ENCODE peak calls at places on chromosomes 16 and 17, in seven cellular contexts. O is PC-9, C is GM23248, Y is OCI-LY7, M is PC-3, N is MM.1S, K is SK-N-SH. D is an unnamed sample. For H3K9me2, the result is how much of the 10 kb centered on the place peaks cover.

GRCh38 chr16:11560701-11561439 is 25.8 kb downstream of the LITAF start:
- DNase-seq in C (no peak), Y (no peak), N (no peak), O (no peak), M (no peak), K (peak), D (peak)

GRCh38 chr17:73643846-73644144 is 450 bp downstream of the SDK2 start:
- DNase-seq in O (no peak), C (no peak), Y (no peak), M (no peak), K (peak), N (no peak), D (no peak)

GRCh38 chr17:33202796-33203195 is 90.3 kb downstream of the ASIC2 start:
- DNase-seq in C (no peak), O (no peak), M (no peak), Y (no peak), N (no peak), K (no peak), D (no peak)

GRCh38 chr17:32491371-32492280 is 4.8 kb downstream of the CDK5R1 start:
- DNase-seq in C (no peak), N (no peak), M (no peak), Y (no peak), O (no peak), K (peak), D (no peak)

GRCh38 chr17:43371227-43371821 is 27.5 kb upstream of the ARL4D start:
- DNase-seq in N (no peak), M (no peak), C (no peak), O (no peak), Y (no peak), K (no peak), D (no peak)

GRCh38 chr16:85690469-85691064 is 1.8 kb upstream of the GINS2 start:
- DNase-seq in C (no peak), K (peak), Y (no peak), M (no peak), O (no peak), N (no peak), D (no peak)

GRCh38 chr16:476039-476438 is 50.6 kb downstream of the RAB11FIP3 start:
- DNase-seq in Y (no peak), N (no peak), C (no peak), M (no peak), K (no peak), O (no peak), D (no peak)

GRCh38 chr16:2985457-2985856 is 5.2 kb upstream of the PKMYT1 start:
- DNase-seq in N (no peak), M (no peak), K (no peak), O (no peak), Y (no peak), C (no peak), D (no peak)

GRCh38 chr17:6353161-6353560 is 81.8 kb downstream of the AIPL1 start:
- DNase-seq in C (no peak), Y (no peak), N (no peak), M (no peak), K (no peak), O (no peak), D (no peak)

GRCh38 chr17:51371732-51372151 is 111.4 kb downstream of the UTP18 start:
- DNase-seq in N (peak), M (peak), Y (peak), O (peak), K (peak), C (peak), D (peak)

GRCh38 chr17:53527473-53527872 is 295.3 kb upstream of the KIF2B start:
- DNase-seq in O (no peak), C (no peak), K (no peak), N (no peak), Y (no peak), M (no peak), D (no peak)

GRCh38 chr16:22297114-22297870 is at the start of gene POLR3E:
- DNase-seq in K (peak), M (peak), Y (peak), N (peak), O (peak), C (peak), D (peak)

DNA sequence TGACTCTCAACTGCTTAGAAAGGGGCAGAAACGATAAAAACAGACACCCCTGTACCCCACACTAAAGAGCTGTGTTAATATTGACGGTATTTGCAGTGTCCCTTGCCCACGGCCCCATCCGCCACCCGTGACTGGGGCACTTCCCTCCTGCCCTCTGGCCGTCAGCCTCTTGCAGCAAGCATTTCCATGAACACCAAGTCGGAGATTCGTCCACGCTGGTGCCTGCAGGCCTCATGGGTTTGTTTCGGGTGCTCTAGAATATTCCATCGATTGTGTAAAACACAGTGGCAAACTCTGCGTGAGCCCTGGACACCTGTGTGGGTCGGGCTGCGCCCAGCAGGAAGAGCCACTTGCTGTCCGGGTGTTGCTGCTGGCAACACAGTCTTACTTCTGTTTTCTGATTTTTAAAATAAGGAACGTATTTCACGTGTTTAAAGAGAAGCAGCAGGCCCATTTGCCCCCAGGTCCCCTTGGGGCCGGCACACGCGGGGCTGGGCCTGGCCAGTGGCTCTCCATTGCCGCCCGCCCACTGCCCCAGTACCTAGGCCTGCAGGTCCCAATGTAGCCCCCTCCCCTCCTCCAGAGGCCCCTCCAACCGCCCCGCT is 10.1 kb downstream of the CYBC1 start:
- DNase-seq in Y (peak), M (no peak), C (no peak), O (no peak), N (no peak), K (no peak), D (peak)
- H3K4me2 ChIP-seq in Y (no peak), M (no peak), C (no peak), O (no peak), N (no peak), K (no peak), D (no peak)

DNA sequence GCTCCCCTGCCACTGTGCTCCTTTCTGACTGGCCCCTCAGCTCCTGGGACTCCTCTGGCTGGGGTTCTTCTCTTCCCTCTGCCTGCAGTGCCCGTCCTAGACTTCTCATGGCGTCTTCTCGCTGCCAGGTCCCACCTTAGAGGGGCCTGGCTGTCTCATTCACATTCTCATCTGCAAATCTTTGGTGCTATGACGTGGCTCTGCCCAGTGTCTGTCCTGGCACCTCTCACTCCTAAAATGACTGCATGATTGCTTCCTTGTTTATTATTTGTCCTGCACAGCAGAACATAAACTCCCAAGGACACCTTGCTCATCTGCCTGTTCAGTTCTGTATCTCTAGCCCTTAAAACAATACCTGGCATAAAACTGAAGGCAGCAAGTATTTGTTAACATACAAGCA is 18.5 kb upstream of the ALDH3A2 start:
- DNase-seq in Y (no peak), N (no peak), K (no peak), C (no peak), O (no peak), M (no peak), D (no peak)
- H3K9me2 ChIP-seq in Y (under half), N (under half), K (under half), C (under half), O (under half), M (under half), D (under half)

GRCh38 chr17:76997981-76998531 is 129.9 kb downstream of the MGAT5B start:
- DNase-seq in N (peak), K (peak), M (no peak), O (no peak), C (no peak), Y (peak), D (no peak)

GRCh38 chr17:76998839-76999238 is 130.6 kb downstream of the MGAT5B start:
- DNase-seq in Y (no peak), K (no peak), C (no peak), O (no peak), N (peak), M (no peak), D (no peak)

GRCh38 chr17:77003699-77004098 is 135.5 kb downstream of the MGAT5B start:
- DNase-seq in K (no peak), N (no peak), C (no peak), O (no peak), M (peak), Y (no peak), D (no peak)

GRCh38 chr17:77001487-77001886 is 133.3 kb downstream of the MGAT5B start:
- DNase-seq in K (no peak), O (no peak), Y (no peak), N (no peak), M (no peak), C (no peak), D (no peak)

DNA sequence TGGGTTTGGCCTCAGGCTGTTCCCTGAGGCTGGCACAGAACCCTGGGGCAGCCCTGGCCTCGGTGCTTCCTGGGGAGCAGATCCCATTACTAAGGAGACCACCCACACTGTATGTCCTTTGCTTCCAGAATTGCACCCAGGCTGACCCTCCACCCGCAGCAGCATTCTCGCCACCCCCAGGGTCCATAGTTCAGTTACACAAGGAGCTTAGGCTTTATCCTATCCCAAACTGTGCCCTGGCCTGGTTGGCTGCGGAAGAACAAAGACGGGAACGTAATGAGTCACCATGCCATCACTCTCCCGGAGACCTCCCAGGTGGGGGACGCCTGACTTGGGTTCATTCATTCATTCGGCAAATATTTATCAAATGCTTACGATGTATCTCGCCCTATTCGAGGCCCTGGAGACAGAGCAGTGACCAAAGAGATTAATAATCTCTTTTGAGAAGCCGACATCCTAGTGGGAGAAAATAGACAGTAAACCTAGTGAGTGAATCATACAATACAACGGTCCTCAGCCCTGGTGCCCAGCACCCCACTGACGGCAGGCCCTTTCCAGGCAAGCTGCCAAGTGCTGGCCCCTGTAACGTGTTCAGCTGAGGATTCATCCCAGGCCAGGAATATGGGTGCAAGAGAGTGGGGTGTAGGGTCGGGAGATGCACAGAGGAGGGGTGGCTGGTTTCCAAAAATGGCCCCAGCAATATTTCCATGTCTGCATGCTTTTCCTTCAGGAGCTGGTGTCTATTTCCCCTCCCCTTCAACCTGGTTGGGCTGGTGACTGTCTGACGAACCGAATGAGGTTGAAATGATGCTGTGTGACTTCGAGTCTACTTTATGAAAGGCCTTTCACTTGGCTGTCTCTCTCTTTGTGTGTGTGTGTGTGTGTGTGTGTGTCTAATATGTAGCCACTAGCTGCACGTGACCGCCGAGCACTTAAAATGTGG is 134.2 kb downstream of the MGAT5B start:
- DNase-seq in M (peak), K (peak), O (peak), Y (no peak), N (no peak), C (peak), D (no peak)
- H3K4me2 ChIP-seq in M (peak), K (peak), O (peak), Y (no peak), N (no peak), C (no peak), D (no peak)

DNA sequence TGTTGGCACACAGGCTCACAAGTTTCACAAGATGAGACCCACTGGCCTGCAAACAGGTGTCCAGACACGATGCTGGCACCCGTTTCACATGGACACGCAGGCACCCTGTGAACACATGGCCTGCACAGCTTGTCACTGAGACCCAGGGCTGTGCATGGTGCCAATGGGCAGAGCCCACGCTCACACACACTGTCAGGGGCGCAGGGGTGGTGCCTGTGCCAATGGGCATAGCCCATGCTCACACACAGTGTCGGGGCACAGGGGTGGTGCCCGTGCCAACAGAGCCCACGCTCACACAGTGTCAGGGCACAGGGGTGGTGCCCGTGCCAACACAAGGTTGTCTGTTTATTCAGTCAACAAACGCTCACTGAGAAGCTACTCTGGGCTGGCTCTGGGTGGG is 29.3 kb downstream of the CTU2 start:
- DNase-seq in M (no peak), C (no peak), N (no peak), K (no peak), O (no peak), Y (no peak), D (no peak)
- H3K9me2 ChIP-seq in M (under half), C (under half), N (under half), K (under half), O (under half), Y (under half), D (under half)

GRCh38 chr17:74865504-74866197 is 6.0 kb upstream of the GRIN2C start:
- DNase-seq in K (no peak), O (no peak), M (no peak), Y (peak), N (no peak), C (no peak), D (peak)
- H3K4me2 ChIP-seq in K (no peak), O (no peak), M (no peak), Y (peak), N (no peak), C (no peak), D (no peak)

GRCh38 chr16:57614546-57615343 is 13.7 kb upstream of the ADGRG1 start:
- DNase-seq in K (peak), N (no peak), M (no peak), O (no peak), Y (no peak), C (no peak), D (no peak)
- H3K9me2 ChIP-seq in K (under half), N (under half), M (under half), O (under half), Y (under half), C (under half), D (under half)

D was measured in Karpas-422.